ENCODE peak calls at places on chromosomes 12 and 14, in five cellular contexts. U is progenitor cell of endocrine pancreas, E is adrenal gland, C is Peyer's patch, O is choroid plexus epithelial cell. V is an unnamed sample.

GRCh38 chr14:67926821-67927220 is 107.2 kb downstream of the RAD51B start:
- DNase-seq in U (no peak), E (no peak), C (no peak), O (no peak), V (no peak)

GRCh38 chr12:100473716-100474150 is at the start of gene NR1H4:
- DNase-seq in U (no peak), E (peak), C (no peak), O (peak), V (no peak)

GRCh38 chr14:31059152-31059924 is 33.2 kb upstream of the STRN3 start:
- DNase-seq in U (no peak), E (peak), C (no peak), O (peak), V (no peak)

GRCh38 chr12:127396720-127397119 is 870.2 kb upstream of the TMEM132C start:
- DNase-seq in U (no peak), E (no peak), C (no peak), O (peak), V (no peak)

GRCh38 chr14:27090716-27091115 is 492.9 kb upstream of the NOVA1 start:
- DNase-seq in U (no peak), E (no peak), C (no peak), O (no peak), V (no peak)

GRCh38 chr12:95548056-95548538 is 3.2 kb downstream of the USP44 start:
- DNase-seq in U (peak), E (peak), C (no peak), O (no peak), V (peak)

GRCh38 chr12:64522316-64522715 is 70.4 kb downstream of the TBK1 start:
- DNase-seq in U (no peak), E (no peak), C (no peak), O (peak), V (no peak)

GRCh38 chr12:52860102-52860838 is 11.5 kb upstream of the KRT78 start:
- DNase-seq in U (no peak), E (no peak), C (no peak), O (peak), V (no peak)

GRCh38 chr14:58746261-58746660 is 108.5 kb downstream of the DACT1 start:
- DNase-seq in U (no peak), E (no peak), C (no peak), O (peak), V (no peak)

GRCh38 chr12:19884081-19884480 is 444.8 kb downstream of the AEBP2 start:
- DNase-seq in U (no peak), E (no peak), C (no peak), O (no peak), V (no peak)

GRCh38 chr12:6167327-6168280 is 32.6 kb upstream of the CD9 start:
- DNase-seq in U (no peak), E (peak), C (peak), O (peak), V (peak)

GRCh38 chr12:91361864-91362263 is 179.2 kb upstream of the DCN start:
- DNase-seq in U (no peak), E (no peak), C (no peak), O (peak), V (no peak)
- TF ChIP-seq CTCF in U (peak), E (peak), C (peak), O (peak), V (peak)

DNA sequence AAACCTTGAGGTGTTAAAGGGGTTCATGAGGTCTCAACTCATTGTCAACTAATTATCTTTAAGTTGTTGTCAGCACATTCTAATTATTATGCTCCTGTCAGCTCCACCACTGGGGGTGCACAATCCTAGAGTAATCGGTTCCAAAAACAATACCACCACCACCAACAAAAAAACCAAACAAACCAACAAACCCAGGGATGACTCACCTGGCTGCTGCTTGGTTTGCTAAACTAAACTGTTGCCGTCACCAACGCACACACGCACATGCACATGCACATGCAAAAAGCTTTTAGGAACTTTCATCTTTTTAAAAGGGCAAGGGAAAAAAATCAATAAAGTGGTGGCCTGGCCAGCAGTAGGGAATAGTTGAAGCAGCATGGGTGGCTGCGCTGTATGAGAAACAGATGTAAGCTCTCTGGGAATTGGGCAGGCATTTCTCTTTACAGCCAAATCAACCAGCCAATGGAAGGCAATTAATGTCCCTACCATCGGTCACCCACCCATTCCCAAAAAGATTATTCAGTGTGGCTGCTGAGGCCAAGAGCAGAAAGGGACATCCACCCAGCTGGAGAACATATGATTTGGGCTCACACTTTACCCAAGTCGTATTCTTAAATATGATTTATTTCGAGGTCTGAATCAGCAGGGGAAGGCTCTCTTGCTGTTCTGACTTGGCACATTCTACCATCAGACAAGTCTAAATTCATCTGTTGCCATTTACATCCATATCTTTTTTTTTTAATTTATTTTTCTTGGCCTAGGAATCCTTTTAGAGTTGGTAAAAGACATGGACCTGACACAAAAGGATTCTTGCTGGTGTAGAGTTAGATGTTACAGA is 20.0 kb downstream of the TMEM30B start:
- DNase-seq in U (no peak), E (no peak), C (no peak), O (peak), V (no peak)
- TF ChIP-seq CTCF in U (no peak), E (no peak), C (no peak), O (no peak), V (no peak)

GRCh38 chr12:49557917-49558215 is 10.1 kb downstream of the MCRS1 start:
- DNase-seq in U (no peak), E (no peak), C (no peak), O (no peak), V (no peak)
- TF ChIP-seq CTCF in U (peak), E (no peak), C (no peak), O (peak), V (no peak)

GRCh38 chr12:92146865-92147264 is 1.2 kb upstream of the BTG1 start:
- DNase-seq in U (no peak), E (no peak), C (no peak), O (no peak), V (no peak)

GRCh38 chr12:92146497-92146828 is 817 bp upstream of the BTG1 start:
- DNase-seq in U (no peak), E (no peak), C (no peak), O (peak), V (no peak)

GRCh38 chr12:92151916-92152315 is 6.3 kb upstream of the BTG1 start:
- DNase-seq in U (no peak), E (no peak), C (no peak), O (no peak), V (no peak)

GRCh38 chr12:92147491-92147890 is 1.8 kb upstream of the BTG1 start:
- DNase-seq in U (no peak), E (no peak), C (no peak), O (no peak), V (no peak)

DNA sequence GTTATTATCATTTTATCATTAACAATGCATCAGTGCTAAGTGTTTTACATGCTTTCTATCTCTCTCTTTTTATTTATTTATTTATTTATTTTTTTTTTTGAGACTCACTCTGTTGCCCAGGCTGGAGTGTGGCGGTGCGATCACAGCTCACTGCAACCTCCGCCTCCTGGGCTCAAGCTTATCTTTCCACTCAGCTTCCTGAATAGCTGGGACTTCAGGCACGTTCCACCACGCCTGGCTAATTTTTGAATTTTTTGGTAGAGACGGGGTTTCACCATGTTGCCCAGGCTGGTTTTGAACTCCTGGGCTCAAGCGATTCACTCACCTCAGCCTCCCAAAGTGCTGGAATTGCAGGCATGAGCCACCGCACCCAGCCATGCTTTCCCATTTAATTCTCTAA is 3.9 kb upstream of the BTG1 start:
- DNase-seq in U (no peak), E (no peak), C (no peak), O (no peak), V (no peak)
- TF ChIP-seq CTCF in U (no peak), E (no peak), C (no peak), O (no peak), V (no peak)

GRCh38 chr12:56300644-56301464 is 724 bp upstream of the CS start:
- DNase-seq in U (no peak), E (no peak), C (no peak), O (no peak), V (no peak)
- TF ChIP-seq CTCF in U (no peak), E (no peak), C (no peak), O (no peak), V (no peak)

GRCh38 chr14:90571149-90571548 is 174.3 kb downstream of the CALM1 start:
- DNase-seq in U (no peak), E (no peak), C (no peak), O (no peak), V (no peak)
- TF ChIP-seq CTCF in U (no peak), E (no peak), C (no peak), O (no peak), V (no peak)

GRCh38 chr14:77799863-77800730 is at the start of gene ADCK1:
- DNase-seq in U (peak), E (peak), C (peak), O (peak), V (peak)
- TF ChIP-seq CTCF in U (peak), E (peak), C (peak), O (peak), V (peak)